ENCODE peak calls at places on chromosomes 2 and 18, in five cellular contexts. One of them, this sample, is unnamed.
A peak's percentile ranks its signal among the peaks of the same experiment; 100 is the strongest.

GRCh38 chr2:228600265-228600664 is 418.8 kb upstream of the SPHKAP start:
- DNase-seq in foreskin fibroblast: peak; percentile 94
- DNase-seq in brain microvascular endothelial cell: peak; percentile 63
- DNase-seq in HCT116: no peak
- DNase-seq in AG09309: peak; percentile 78
- DNase-seq in this sample: peak; percentile 3

GRCh38 chr2:47512581-47513083 is 109.7 kb downstream of the MSH2 start:
- DNase-seq in foreskin fibroblast: peak; percentile 10
- DNase-seq in brain microvascular endothelial cell: no peak
- DNase-seq in HCT116: peak; percentile 52
- DNase-seq in AG09309: no peak
- DNase-seq in this sample: no peak

GRCh38 chr2:191947235-191947634 is 100.3 kb upstream of the CAVIN2 start:
- DNase-seq in foreskin fibroblast: no peak
- DNase-seq in brain microvascular endothelial cell: no peak
- DNase-seq in HCT116: no peak
- DNase-seq in AG09309: no peak
- DNase-seq in this sample: no peak

GRCh38 chr18:77140439-77141109 is 8.0 kb upstream of the MBP start:
- DNase-seq in foreskin fibroblast: no peak
- DNase-seq in brain microvascular endothelial cell: no peak
- DNase-seq in HCT116: no peak
- DNase-seq in AG09309: no peak
- DNase-seq in this sample: no peak

GRCh38 chr2:48531141-48531648 is 1.2 kb downstream of the STON1 start:
- DNase-seq in foreskin fibroblast: peak; percentile 67
- DNase-seq in brain microvascular endothelial cell: peak; percentile 72
- DNase-seq in HCT116: no peak
- DNase-seq in AG09309: peak; percentile 95
- DNase-seq in this sample: peak; percentile 81

GRCh38 chr2:2331905-2332280 is 818 bp upstream of the MYT1L start:
- DNase-seq in foreskin fibroblast: no peak
- DNase-seq in brain microvascular endothelial cell: no peak
- DNase-seq in HCT116: no peak
- DNase-seq in AG09309: no peak
- DNase-seq in this sample: no peak

GRCh38 chr2:208359632-208359986 is 47.0 kb upstream of the PTH2R start:
- DNase-seq in foreskin fibroblast: no peak
- DNase-seq in brain microvascular endothelial cell: no peak
- DNase-seq in HCT116: no peak
- DNase-seq in AG09309: no peak
- DNase-seq in this sample: no peak

GRCh38 chr2:138061961-138062360 is 97.7 kb downstream of the HNMT start:
- DNase-seq in foreskin fibroblast: no peak
- DNase-seq in brain microvascular endothelial cell: no peak
- DNase-seq in HCT116: no peak
- DNase-seq in AG09309: no peak
- DNase-seq in this sample: no peak

GRCh38 chr2:130288467-130289403 is 54.0 kb upstream of the IMP4 start:
- DNase-seq in foreskin fibroblast: peak; percentile 12
- DNase-seq in brain microvascular endothelial cell: no peak
- DNase-seq in HCT116: peak; percentile 33
- DNase-seq in AG09309: no peak
- DNase-seq in this sample: no peak

GRCh38 chr2:151947524-151948165 is 119.4 kb upstream of the ARL5A start:
- DNase-seq in foreskin fibroblast: peak; percentile 9
- DNase-seq in brain microvascular endothelial cell: peak; percentile 11
- DNase-seq in HCT116: no peak
- DNase-seq in AG09309: no peak
- DNase-seq in this sample: no peak

GRCh38 chr2:175030380-175031271 is 25.4 kb upstream of the CHN1 start:
- DNase-seq in foreskin fibroblast: peak; percentile 72
- DNase-seq in brain microvascular endothelial cell: peak; percentile 60
- DNase-seq in HCT116: peak; percentile 16
- DNase-seq in AG09309: peak; percentile 16
- DNase-seq in this sample: peak; percentile 23

GRCh38 chr2:86592547-86593230 is 29.4 kb upstream of the CHMP3 start:
- DNase-seq in foreskin fibroblast: peak; percentile 22
- DNase-seq in brain microvascular endothelial cell: peak; percentile 2
- DNase-seq in HCT116: no peak
- DNase-seq in AG09309: no peak
- DNase-seq in this sample: no peak

GRCh38 chr2:3340144-3340543 is 37.5 kb downstream of the EIPR1 start:
- DNase-seq in foreskin fibroblast: no peak
- DNase-seq in brain microvascular endothelial cell: no peak
- DNase-seq in HCT116: no peak
- DNase-seq in AG09309: no peak
- DNase-seq in this sample: no peak

GRCh38 chr18:79915161-79916127 is 36.0 kb downstream of the SLC66A2 start:
- DNase-seq in foreskin fibroblast: no peak
- DNase-seq in brain microvascular endothelial cell: no peak
- DNase-seq in HCT116: no peak
- DNase-seq in AG09309: no peak
- DNase-seq in this sample: no peak

GRCh38 chr2:133506962-133507361 is 61.3 kb downstream of the NCKAP5 start:
- DNase-seq in foreskin fibroblast: no peak
- DNase-seq in brain microvascular endothelial cell: no peak
- DNase-seq in HCT116: no peak
- DNase-seq in AG09309: no peak
- DNase-seq in this sample: no peak

GRCh38 chr18:75089748-75090327 is 119.1 kb downstream of the PTGR3 start:
- DNase-seq in foreskin fibroblast: no peak
- DNase-seq in brain microvascular endothelial cell: no peak
- DNase-seq in HCT116: no peak
- DNase-seq in AG09309: no peak
- DNase-seq in this sample: no peak

GRCh38 chr18:42310956-42311355 is 355.9 kb downstream of the PIK3C3 start:
- DNase-seq in foreskin fibroblast: no peak
- DNase-seq in brain microvascular endothelial cell: peak; percentile 1
- DNase-seq in HCT116: no peak
- DNase-seq in AG09309: no peak
- DNase-seq in this sample: no peak

GRCh38 chr2:65300134-65300771 is 72.6 kb downstream of the ACTR2 start:
- DNase-seq in foreskin fibroblast: peak; percentile 89
- DNase-seq in brain microvascular endothelial cell: peak; percentile 60
- DNase-seq in HCT116: no peak
- DNase-seq in AG09309: no peak
- DNase-seq in this sample: no peak

GRCh38 chr18:75214766-75215515 is 4.3 kb downstream of the TSHZ1 start:
- DNase-seq in foreskin fibroblast: no peak
- DNase-seq in brain microvascular endothelial cell: no peak
- DNase-seq in HCT116: no peak
- DNase-seq in AG09309: no peak
- DNase-seq in this sample: no peak

GRCh38 chr2:69663860-69664259 is 20.3 kb upstream of the AAK1 start:
- DNase-seq in foreskin fibroblast: no peak
- DNase-seq in brain microvascular endothelial cell: no peak
- DNase-seq in HCT116: no peak
- DNase-seq in AG09309: no peak
- DNase-seq in this sample: no peak

GRCh38 chr2:69054431-69054830 is 41.5 kb downstream of the ANTXR1 start:
- DNase-seq in foreskin fibroblast: no peak
- DNase-seq in brain microvascular endothelial cell: no peak
- DNase-seq in HCT116: no peak
- DNase-seq in AG09309: no peak
- DNase-seq in this sample: peak; percentile 80

GRCh38 chr2:99184811-99185210 is 3.8 kb downstream of the MRPL30 start:
- DNase-seq in foreskin fibroblast: no peak
- DNase-seq in brain microvascular endothelial cell: no peak
- DNase-seq in HCT116: no peak
- DNase-seq in AG09309: no peak
- DNase-seq in this sample: no peak

GRCh38 chr2:99183025-99183424 is 2.0 kb downstream of the MRPL30 start:
- DNase-seq in foreskin fibroblast: peak; percentile 23
- DNase-seq in brain microvascular endothelial cell: no peak
- DNase-seq in HCT116: no peak
- DNase-seq in AG09309: no peak
- DNase-seq in this sample: no peak

DNA sequence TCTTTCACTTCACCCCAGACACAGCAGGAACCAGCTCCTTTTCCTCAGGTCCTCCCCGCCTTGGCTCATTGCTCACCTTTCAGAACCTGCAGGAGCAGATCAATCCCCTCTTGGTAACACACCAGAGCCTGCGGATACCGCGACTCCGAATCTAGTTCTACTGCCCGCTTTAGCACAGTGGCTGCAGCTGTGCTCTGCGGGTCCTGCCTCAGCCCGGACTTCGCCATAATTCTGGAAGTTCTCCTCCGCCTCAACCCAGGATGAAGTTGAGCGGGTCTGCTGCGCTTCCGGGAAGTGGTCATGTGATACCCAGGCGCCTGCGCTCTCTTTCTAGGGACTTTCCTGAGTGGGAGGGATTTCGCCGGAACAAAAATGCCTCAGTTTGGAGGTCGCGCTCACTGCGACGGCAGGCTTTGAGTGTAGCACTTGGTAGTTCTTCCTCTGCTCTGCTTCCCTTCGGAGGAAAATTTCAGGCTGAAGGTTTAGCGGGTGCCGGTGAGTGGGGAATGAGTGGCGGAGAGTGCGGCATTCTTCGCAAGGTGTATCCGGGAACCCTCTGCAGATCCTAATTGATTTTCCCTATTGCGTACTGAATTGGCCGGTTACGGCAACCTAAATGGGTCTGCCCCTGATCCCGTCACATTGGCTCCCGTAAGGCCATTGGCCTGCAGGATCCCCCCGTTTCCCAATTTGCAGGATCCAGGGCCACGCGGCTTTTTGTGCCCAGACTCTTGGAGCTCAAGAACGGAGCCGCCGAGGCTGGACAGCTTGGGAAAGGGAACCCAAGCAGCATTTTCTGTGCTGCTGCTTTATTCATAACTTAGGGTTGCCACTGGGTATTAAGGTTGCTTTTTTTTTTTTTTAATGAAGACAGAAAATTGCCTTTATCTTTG is at the start of the genes MITD1 and MRPL30:
- DNase-seq in foreskin fibroblast: peak; percentile 98
- DNase-seq in brain microvascular endothelial cell: peak; percentile 94
- DNase-seq in HCT116: peak; percentile 92
- DNase-seq in AG09309: peak; percentile 85
- DNase-seq in this sample: peak; percentile 93
- TF ChIP-seq CTCF in foreskin fibroblast: no peak
- TF ChIP-seq CTCF in brain microvascular endothelial cell: no peak
- TF ChIP-seq CTCF in HCT116: no peak
- TF ChIP-seq CTCF in AG09309: no peak
- TF ChIP-seq CTCF in this sample: no peak

GRCh38 chr18:65439184-65439583 is 311.6 kb upstream of the CDH7 start:
- DNase-seq in foreskin fibroblast: peak; percentile 20
- DNase-seq in brain microvascular endothelial cell: no peak
- DNase-seq in HCT116: no peak
- DNase-seq in AG09309: no peak
- DNase-seq in this sample: no peak
- TF ChIP-seq CTCF in foreskin fibroblast: no peak
- TF ChIP-seq CTCF in brain microvascular endothelial cell: no peak
- TF ChIP-seq CTCF in HCT116: no peak
- TF ChIP-seq CTCF in AG09309: no peak
- TF ChIP-seq CTCF in this sample: peak; percentile 12

GRCh38 chr2:182594286-182594685 is 121.8 kb upstream of the DNAJC10 start:
- DNase-seq in foreskin fibroblast: peak; percentile 52
- DNase-seq in brain microvascular endothelial cell: no peak
- DNase-seq in HCT116: no peak
- DNase-seq in AG09309: peak; percentile 20
- DNase-seq in this sample: no peak

GRCh38 chr2:182593394-182593707 is 122.7 kb upstream of the DNAJC10 start:
- DNase-seq in foreskin fibroblast: peak; percentile 87
- DNase-seq in brain microvascular endothelial cell: peak; percentile 69
- DNase-seq in HCT116: no peak
- DNase-seq in AG09309: peak; percentile 47
- DNase-seq in this sample: peak; percentile 37

GRCh38 chr2:182595650-182596049 is 120.4 kb upstream of the DNAJC10 start:
- DNase-seq in foreskin fibroblast: no peak
- DNase-seq in brain microvascular endothelial cell: no peak
- DNase-seq in HCT116: no peak
- DNase-seq in AG09309: no peak
- DNase-seq in this sample: no peak

GRCh38 chr2:182591774-182592173 is 124.3 kb upstream of the DNAJC10 start:
- DNase-seq in foreskin fibroblast: no peak
- DNase-seq in brain microvascular endothelial cell: no peak
- DNase-seq in HCT116: no peak
- DNase-seq in AG09309: no peak
- DNase-seq in this sample: no peak

GRCh38 chr2:182592691-182593393 is 123.2 kb upstream of the DNAJC10 start:
- DNase-seq in foreskin fibroblast: no peak
- DNase-seq in brain microvascular endothelial cell: no peak
- DNase-seq in HCT116: peak; percentile 3
- DNase-seq in AG09309: no peak
- DNase-seq in this sample: no peak
- TF ChIP-seq CTCF in foreskin fibroblast: no peak
- TF ChIP-seq CTCF in brain microvascular endothelial cell: no peak
- TF ChIP-seq CTCF in HCT116: peak; percentile 20
- TF ChIP-seq CTCF in AG09309: peak; percentile 6
- TF ChIP-seq CTCF in this sample: no peak

GRCh38 chr2:88626171-88627054 is 851 bp downstream of the EIF2AK3 start:
- DNase-seq in foreskin fibroblast: peak; percentile 35
- DNase-seq in brain microvascular endothelial cell: no peak
- DNase-seq in HCT116: no peak
- DNase-seq in AG09309: peak; percentile 16
- DNase-seq in this sample: no peak

GRCh38 chr2:88628569-88628939 is 1.3 kb upstream of the EIF2AK3 start:
- DNase-seq in foreskin fibroblast: no peak
- DNase-seq in brain microvascular endothelial cell: no peak
- DNase-seq in HCT116: no peak
- DNase-seq in AG09309: no peak
- DNase-seq in this sample: no peak

GRCh38 chr2:88624477-88624876 is 2.8 kb downstream of the EIF2AK3 start:
- DNase-seq in foreskin fibroblast: no peak
- DNase-seq in brain microvascular endothelial cell: no peak
- DNase-seq in HCT116: no peak
- DNase-seq in AG09309: no peak
- DNase-seq in this sample: no peak

GRCh38 chr2:88627856-88628568 is 748 bp upstream of the EIF2AK3 start:
- DNase-seq in foreskin fibroblast: peak; percentile 97
- DNase-seq in brain microvascular endothelial cell: peak; percentile 96
- DNase-seq in HCT116: peak; percentile 91
- DNase-seq in AG09309: peak; percentile 92
- DNase-seq in this sample: peak; percentile 74

DNA sequence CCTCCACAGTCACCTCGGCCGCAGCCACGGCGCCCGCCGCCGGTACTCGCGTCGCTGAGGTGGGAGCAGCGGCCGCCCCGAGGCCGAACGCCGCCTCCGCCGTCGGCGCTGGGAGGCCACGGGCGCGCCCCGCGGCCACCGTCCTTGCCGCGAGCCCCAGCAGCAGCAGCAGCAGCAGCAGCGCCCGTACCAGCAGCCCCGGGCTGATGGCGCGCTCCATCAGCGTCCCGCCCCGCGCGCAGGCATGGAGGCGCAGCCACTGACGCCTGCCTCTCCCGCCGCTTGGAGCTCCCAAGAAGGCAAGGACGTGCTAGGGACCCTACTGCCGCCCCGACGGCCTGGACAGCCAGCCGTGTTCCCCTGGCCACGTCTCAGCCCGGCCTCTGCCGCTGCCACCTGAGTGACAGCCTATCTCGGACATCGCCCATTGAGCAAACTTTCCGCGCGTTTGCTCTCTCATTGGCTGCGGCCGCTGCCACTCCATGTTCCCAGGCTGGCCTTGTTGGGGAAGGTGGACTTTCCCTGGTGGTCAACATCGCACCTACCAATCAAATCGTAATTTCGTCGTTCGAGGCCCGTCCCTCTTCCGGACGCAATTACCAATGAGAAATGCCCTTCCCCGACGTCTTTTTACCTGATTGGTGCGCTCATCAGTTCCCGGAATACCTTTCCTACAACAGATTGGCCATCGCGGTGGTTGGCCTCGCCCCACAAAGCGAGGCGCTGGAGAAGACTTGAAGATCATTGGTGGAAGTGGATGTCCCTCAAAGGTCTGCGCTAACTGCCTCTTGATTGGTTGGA is at the start of gene EIF2AK3:
- DNase-seq in foreskin fibroblast: peak; percentile 100
- DNase-seq in brain microvascular endothelial cell: peak; percentile 100
- DNase-seq in HCT116: peak; percentile 100
- DNase-seq in AG09309: peak; percentile 100
- DNase-seq in this sample: peak; percentile 100
- TF ChIP-seq CTCF in foreskin fibroblast: no peak
- TF ChIP-seq CTCF in brain microvascular endothelial cell: no peak
- TF ChIP-seq CTCF in HCT116: no peak
- TF ChIP-seq CTCF in AG09309: no peak
- TF ChIP-seq CTCF in this sample: no peak

This sample was measured in astrocyte of the cerebellum.